ENCODE peak calls at places on chromosome 14, in seven cellular contexts. M is sciatic nerve; O is NCI-H1417; T is GM19239; V is activated T-helper 1 cell treated with Interleukin-2 at 50 U/mL for 16 hours; I is foreskin fibroblast; U is activated CD4-positive, alpha-beta T cell treated with anti-CD3 and anti-CD28 coated beads for 24 hours. K is an unnamed sample.

GRCh38 chr14:104999361-104999760 is 13.8 kb downstream of the CLBA1 start:
- DNase-seq in M (no peak), O (no peak), T (no peak), V (no peak), I (no peak), U (no peak), K (no peak)

GRCh38 chr14:71012888-71013287 is 105.6 kb downstream of the PCNX1 start:
- DNase-seq in M (no peak), O (no peak), T (no peak), V (no peak), I (no peak), U (no peak), K (no peak)

GRCh38 chr14:104639889-104640548 is 35.4 kb upstream of the TMEM179 start:
- DNase-seq in M (no peak), O (peak), T (peak), V (no peak), I (peak), U (peak), K (peak)

GRCh38 chr14:104281768-104282301 is 143.4 kb downstream of the KIF26A start:
- DNase-seq in M (peak), O (no peak), T (no peak), V (no peak), I (no peak), U (no peak), K (no peak)

GRCh38 chr14:49294736-49295135 is 291.4 kb downstream of the RPS29 start:
- DNase-seq in M (no peak), O (no peak), T (no peak), V (no peak), I (no peak), U (no peak), K (no peak)

GRCh38 chr14:75559451-75560187 is 18.8 kb upstream of the FLVCR2 start:
- DNase-seq in M (no peak), O (no peak), T (no peak), V (no peak), I (peak), U (peak), K (no peak)

GRCh38 chr14:67416810-67417209 is 4.8 kb upstream of the PLEK2 start:
- DNase-seq in M (no peak), O (no peak), T (no peak), V (no peak), I (no peak), U (no peak), K (no peak)

GRCh38 chr14:95132732-95133131 is 24.6 kb downstream of the DICER1 start:
- DNase-seq in M (no peak), O (no peak), T (no peak), V (no peak), I (no peak), U (no peak), K (no peak)

GRCh38 chr14:75147423-75148071 is 20.7 kb upstream of the NEK9 start:
- DNase-seq in M (peak), O (no peak), T (no peak), V (no peak), I (peak), U (no peak), K (no peak)